ENCODE peak calls at places on chromosomes 7 and 10, in nine cellular contexts. D, E, H, N, W, O, V, U and B are unnamed samples.

GRCh38 chr10:4691776-4692175 is 134.2 kb upstream of the AKR1E2 start:
- DNase-seq in N (no peak), H (no peak), V (no peak), E (no peak), U (no peak), O (no peak), W (no peak), D (peak; percentile 23), B (no peak)

GRCh38 chr7:131108212-131108980 is 219.3 kb upstream of the MKLN1 start:
- DNase-seq in D (peak; percentile 15), N (peak; percentile 88), O (peak; percentile 50), E (no peak), W (peak; percentile 35), H (no peak), V (no peak), U (no peak), B (peak; percentile 77)

GRCh38 chr10:30834636-30835035 is 197.0 kb downstream of the ZNF438 start:
- DNase-seq in W (no peak), H (no peak), N (no peak), E (no peak), O (no peak), V (no peak), D (no peak), U (no peak), B (no peak)

GRCh38 chr7:112485766-112486165 is 5.0 kb downstream of the LSMEM1 start:
- DNase-seq in W (no peak), O (no peak), U (no peak), N (no peak), H (no peak), V (no peak), E (no peak), D (no peak), B (no peak)

GRCh38 chr10:18501198-18501597 is 150.2 kb downstream of the NSUN6 start:
- DNase-seq in U (no peak), D (peak; percentile 78), H (no peak), N (peak; percentile 4), V (no peak), E (no peak), O (no peak), W (no peak), B (peak; percentile 27)

GRCh38 chr7:100087055-100087750 is 1.6 kb upstream of the COPS6 start:
- DNase-seq in D (peak; percentile 87), U (no peak), V (no peak), H (peak; percentile 63), E (peak; percentile 68), N (no peak), O (no peak), W (no peak), B (no peak)

GRCh38 chr7:110905773-110906566 is 185.0 kb upstream of the LRRN3 start:
- DNase-seq in V (no peak), E (no peak), W (no peak), D (no peak), O (no peak), U (no peak), H (no peak), N (no peak), B (no peak)

GRCh38 chr10:5523796-5524574 is 776 bp upstream of the CALML3 start:
- DNase-seq in D (no peak), W (no peak), U (no peak), O (no peak), H (no peak), N (no peak), E (no peak), V (no peak), B (no peak)

GRCh38 chr7:44768663-44769361 is 20.2 kb downstream of the ZMIZ2 start:
- DNase-seq in V (no peak), N (no peak), O (peak; percentile 34), U (peak; percentile 21), E (no peak), W (no peak), D (no peak), H (no peak), B (no peak)

GRCh38 chr7:44766416-44766801 is 17.8 kb downstream of the ZMIZ2 start:
- DNase-seq in N (no peak), E (no peak), H (no peak), U (no peak), D (no peak), W (no peak), O (no peak), V (no peak), B (no peak)

GRCh38 chr7:44765579-44766415 is 17.1 kb downstream of the ZMIZ2 start:
- DNase-seq in E (no peak), H (no peak), W (no peak), U (no peak), N (no peak), O (no peak), D (no peak), V (no peak), B (no peak)

GRCh38 chr7:44767912-44768662 is 19.4 kb downstream of the ZMIZ2 start:
- DNase-seq in D (no peak), O (peak; percentile 88), N (peak; percentile 30), V (peak; percentile 71), U (peak; percentile 60), W (no peak), E (peak; percentile 59), H (peak; percentile 83), B (peak; percentile 60)

DNA sequence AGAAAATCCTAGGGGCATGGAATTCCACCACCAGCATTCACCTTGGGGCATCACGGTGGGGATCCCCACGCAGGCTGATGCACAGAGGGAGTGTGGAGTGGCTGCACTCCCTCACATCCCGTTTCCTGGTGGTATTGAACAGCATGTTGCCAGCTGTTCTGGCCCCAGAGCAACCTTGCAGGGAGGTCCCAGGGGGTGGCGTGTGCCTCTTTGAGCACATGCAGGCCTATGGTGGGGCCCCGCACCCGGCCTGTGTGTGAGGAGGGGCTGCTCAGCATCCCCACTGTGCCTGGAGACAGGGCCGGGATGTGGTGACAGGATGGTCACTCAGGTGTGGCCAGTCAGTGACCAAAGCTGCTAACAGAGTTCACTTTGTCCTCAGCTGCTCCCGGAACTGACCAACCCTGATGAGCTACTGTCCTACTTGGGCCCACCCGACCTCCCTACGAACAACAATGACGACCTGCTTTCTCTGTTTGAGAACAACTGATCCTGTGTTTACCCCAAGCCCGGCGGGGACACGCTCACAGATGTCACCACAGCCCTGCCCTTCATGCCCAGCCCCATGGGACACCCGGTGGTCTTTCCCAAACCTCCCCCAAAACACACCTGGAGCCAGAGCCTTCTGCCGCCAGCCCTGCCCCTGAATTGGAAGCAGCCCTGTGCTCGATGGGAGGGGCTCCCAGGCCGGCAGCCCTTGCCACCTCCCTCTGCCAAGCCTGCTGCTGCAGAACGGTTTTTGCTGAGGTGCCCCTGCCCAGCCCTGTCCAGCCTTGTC is 18.7 kb downstream of the ZMIZ2 start:
- DNase-seq in V (no peak), U (peak; percentile 24), H (no peak), E (no peak), D (no peak), N (no peak), O (peak; percentile 34), W (no peak), B (no peak)
- H3K27ac ChIP-seq in V (peak overlapping the region; percentile 38), U (peak overlapping the region; percentile 96), H (peak overlapping the region; percentile 78), E (peak overlapping the region; percentile 87), D (no peak overlapping the region), N (peak overlapping the region; percentile 5), O (peak overlapping the region; percentile 86), W (no peak overlapping the region), B (peak overlapping the region; percentile 86)

GRCh38 chr7:40884226-40884625 is 749.4 kb downstream of the SUGCT start:
- DNase-seq in D (peak; percentile 60), E (no peak), W (no peak), N (no peak), V (no peak), O (no peak), U (no peak), H (no peak), B (no peak)
- H3K27ac ChIP-seq in D (peak overlapping the region; percentile 58), E (no peak overlapping the region), W (no peak overlapping the region), N (no peak overlapping the region), V (no peak overlapping the region), O (no peak overlapping the region), U (no peak overlapping the region), H (no peak overlapping the region), B (no peak overlapping the region)

DNA sequence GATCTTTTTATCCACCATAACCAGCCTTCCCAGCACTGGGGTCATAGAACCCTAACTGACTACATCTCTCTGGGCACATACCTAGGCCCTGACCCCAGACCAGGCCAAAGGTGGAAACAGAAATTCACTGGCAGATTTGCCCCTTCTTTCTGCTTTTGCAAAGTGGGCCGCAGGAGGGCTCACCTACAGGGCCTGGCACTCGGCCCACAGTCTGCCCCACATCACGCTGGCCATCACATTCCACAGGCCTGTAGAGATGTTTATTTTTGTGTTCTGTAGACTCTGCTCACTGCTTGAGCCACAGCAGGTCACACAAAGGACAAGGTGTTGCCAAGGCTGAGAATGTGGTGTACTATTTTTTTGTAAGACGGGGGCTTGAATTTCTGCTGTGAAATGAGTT is 58.7 kb downstream of the SLC16A12 start:
- DNase-seq in O (peak; percentile 34), H (no peak), E (no peak), N (no peak), W (no peak), V (no peak), U (no peak), D (peak; percentile 83), B (no peak)
- H3K27ac ChIP-seq in O (no peak overlapping the region), H (peak overlapping the region; percentile 51), E (peak overlapping the region; percentile 83), N (no peak overlapping the region), W (no peak overlapping the region), V (peak overlapping the region; percentile 28), U (no peak overlapping the region), D (peak overlapping the region; percentile 86), B (no peak overlapping the region)

GRCh38 chr10:72310241-72310633 is 36.5 kb downstream of the DDIT4 start:
- DNase-seq in V (no peak), W (no peak), O (no peak), H (no peak), U (no peak), D (no peak), E (no peak), N (no peak), B (no peak)

GRCh38 chr10:72309290-72310240 is 35.8 kb downstream of the DDIT4 start:
- DNase-seq in V (no peak), U (peak; percentile 66), H (no peak), O (no peak), D (no peak), W (no peak), N (no peak), E (peak; percentile 73), B (no peak)

GRCh38 chr10:72306215-72306760 is 32.6 kb downstream of the DDIT4 start:
- DNase-seq in W (no peak), D (no peak), U (no peak), N (no peak), H (no peak), E (no peak), O (no peak), V (no peak), B (no peak)

GRCh38 chr10:72310636-72311035 is 36.9 kb downstream of the DDIT4 start:
- DNase-seq in N (no peak), D (no peak), E (no peak), H (no peak), O (no peak), W (no peak), V (no peak), U (no peak), B (no peak)

DNA sequence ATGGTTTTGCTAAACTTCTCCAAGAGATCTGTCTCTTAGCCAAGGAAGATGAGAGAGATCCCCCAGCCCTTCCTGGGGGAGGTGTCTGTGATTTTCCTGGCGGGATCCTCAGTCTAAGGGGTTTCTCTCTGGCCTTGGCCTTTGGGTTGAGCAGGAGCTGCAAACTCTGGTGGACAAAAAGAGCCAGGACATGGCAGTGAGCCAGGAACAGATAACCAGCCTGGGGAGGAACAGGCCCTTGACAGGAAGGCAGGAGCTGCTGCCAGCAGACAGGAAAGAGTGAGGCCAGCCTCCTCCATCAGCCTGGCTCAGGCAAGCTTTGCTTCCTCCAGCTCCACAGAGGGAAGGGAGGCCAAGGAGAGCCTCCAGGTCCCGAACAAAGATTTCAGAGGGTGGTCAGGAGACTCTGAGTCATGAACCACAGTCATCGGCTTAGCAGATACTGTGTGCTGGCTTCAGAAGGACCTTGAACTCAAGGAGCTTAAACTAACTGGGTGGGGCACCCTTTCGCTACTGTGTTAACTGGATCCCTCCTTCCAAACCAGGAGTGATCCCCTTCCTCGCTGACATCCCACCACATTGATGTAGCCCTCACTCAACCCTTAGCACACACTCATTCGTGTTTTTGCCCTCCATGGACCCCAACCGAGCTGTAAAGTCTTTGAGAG is 34.7 kb downstream of the DDIT4 start:
- DNase-seq in O (peak; percentile 50), H (peak; percentile 78), E (peak; percentile 86), W (no peak), D (peak; percentile 84), V (peak; percentile 60), N (no peak), U (no peak), B (no peak)
- H3K27ac ChIP-seq in O (no peak overlapping the region), H (peak overlapping the region; percentile 72), E (peak overlapping the region; percentile 97), W (no peak overlapping the region), D (peak overlapping the region; percentile 86), V (peak overlapping the region; percentile 80), N (no peak overlapping the region), U (peak overlapping the region; percentile 58), B (no peak overlapping the region)